ENCODE peak calls at places on chromosome 2, in five cellular contexts. Z, L, A, N and R are unnamed samples.

GRCh38 chr2:100754951-100755350 is 65.0 kb upstream of the NPAS2 start:
- DNase-seq in L (no peak), N (no peak), A (no peak), Z (no peak), R (peak)

GRCh38 chr2:23549051-23549450 is 164.1 kb downstream of the KLHL29 start:
- DNase-seq in N (no peak), L (no peak), A (no peak), Z (no peak), R (no peak)

GRCh38 chr2:175431054-175431780 is 249.7 kb upstream of the ATP5MC3 start:
- DNase-seq in A (no peak), L (no peak), N (no peak), Z (no peak), R (no peak)

GRCh38 chr2:37784759-37785149 is 113.3 kb upstream of the CDC42EP3 start:
- DNase-seq in A (no peak), Z (no peak), N (no peak), L (no peak), R (no peak)

GRCh38 chr2:240962371-240963064 is 35.9 kb upstream of the SNED1 start:
- DNase-seq in L (no peak), Z (peak), A (peak), N (no peak), R (peak)

GRCh38 chr2:181396575-181397062 is 60.6 kb upstream of the ITGA4 start:
- DNase-seq in N (no peak), L (no peak), A (no peak), Z (no peak), R (no peak)

GRCh38 chr2:25810428-25810827 is 67.9 kb downstream of the ASXL2 start:
- DNase-seq in A (no peak), Z (no peak), N (no peak), L (no peak), R (no peak)

GRCh38 chr2:171205551-171205950 is 44.9 kb upstream of the TLK1 start:
- DNase-seq in A (no peak), N (no peak), Z (no peak), L (no peak), R (no peak)

GRCh38 chr2:218782529-218782845 is 540 bp downstream of the CYP27A1 start:
- DNase-seq in Z (no peak), N (no peak), L (no peak), A (no peak), R (no peak)

GRCh38 chr2:135997380-135997779 is 12.0 kb upstream of the DARS1 start:
- DNase-seq in L (no peak), A (no peak), Z (peak), N (no peak), R (no peak)

GRCh38 chr2:112032615-112033457 is 22.2 kb upstream of the TMEM87B start:
- DNase-seq in Z (peak), L (no peak), A (peak), N (peak), R (peak)

GRCh38 chr2:45938649-45939511 is 287.4 kb downstream of the PRKCE start:
- DNase-seq in L (peak), Z (peak), N (peak), A (peak), R (peak)

GRCh38 chr2:165720526-165720925 is 73.5 kb downstream of the GALNT3 start:
- DNase-seq in A (no peak), L (no peak), Z (no peak), N (no peak), R (no peak)

GRCh38 chr2:95278051-95278471 is 3.8 kb downstream of the PROM2 start:
- DNase-seq in Z (no peak), N (no peak), L (no peak), A (no peak), R (no peak)

GRCh38 chr2:11647834-11648600 is 22.0 kb downstream of the NTSR2 start:
- DNase-seq in L (no peak), Z (no peak), N (peak), A (no peak), R (no peak)

GRCh38 chr2:216761119-216761518 is 65.8 kb upstream of the IGFBP5 start:
- DNase-seq in Z (no peak), N (no peak), A (no peak), L (no peak), R (no peak)

GRCh38 chr2:239878686-239879085 is 146.5 kb downstream of the NDUFA10 start:
- DNase-seq in L (no peak), N (no peak), Z (peak), A (peak), R (no peak)

GRCh38 chr2:148927010-148927409 is 52.0 kb downstream of the KIF5C start:
- DNase-seq in L (no peak), A (no peak), N (no peak), Z (peak), R (no peak)

GRCh38 chr2:117918608-117919007 is 95.3 kb downstream of the CCDC93 start:
- DNase-seq in A (no peak), Z (no peak), N (no peak), L (no peak), R (no peak)

GRCh38 chr2:38146302-38146916 is 70.5 kb upstream of the CYP1B1 start:
- DNase-seq in A (peak), L (peak), Z (peak), N (peak), R (no peak)

GRCh38 chr2:221573430-221574230 is 1.5 kb upstream of the EPHA4 start:
- DNase-seq in Z (peak), N (peak), A (peak), L (no peak), R (peak)

GRCh38 chr2:226118471-226119429 is 680.9 kb downstream of the IRS1 start:
- DNase-seq in A (no peak), Z (no peak), N (no peak), L (no peak), R (peak)

GRCh38 chr2:44715671-44716077 is 225.8 kb upstream of the SIX3 start:
- DNase-seq in Z (no peak), L (no peak), A (no peak), N (peak), R (no peak)

GRCh38 chr2:65991332-65991731 is 443.6 kb upstream of the MEIS1 start:
- DNase-seq in A (no peak), Z (no peak), N (no peak), L (no peak), R (no peak)

GRCh38 chr2:102061962-102062795 is 70.4 kb downstream of the IL1R2 start:
- DNase-seq in A (no peak), L (no peak), Z (no peak), N (no peak), R (no peak)

GRCh38 chr2:165293439-165294420 is 54.5 kb downstream of the SCN2A start:
- DNase-seq in Z (peak), A (no peak), L (no peak), N (peak), R (peak)

GRCh38 chr2:98869272-98869641 is 66.8 kb downstream of the CRACDL start:
- DNase-seq in N (peak), A (no peak), Z (peak), L (no peak), R (no peak)

GRCh38 chr2:19359456-19359855 is 1.0 kb upstream of the OSR1 start:
- DNase-seq in N (no peak), Z (no peak), L (no peak), A (no peak), R (no peak)

GRCh38 chr2:16881122-16881521 is 215.5 kb upstream of the CYRIA start:
- DNase-seq in N (no peak), Z (no peak), A (no peak), L (no peak), R (no peak)

GRCh38 chr2:126482582-126483464 is 173.1 kb upstream of the GYPC start:
- DNase-seq in Z (no peak), N (no peak), A (no peak), L (no peak), R (no peak)

GRCh38 chr2:45823723-45824206 is 172.3 kb downstream of the PRKCE start:
- DNase-seq in N (peak), Z (peak), A (no peak), L (peak), R (no peak)

GRCh38 chr2:172172513-172173217 is 70.0 kb upstream of the DLX2 start:
- DNase-seq in A (peak), L (no peak), Z (peak), N (peak), R (peak)

GRCh38 chr2:215156453-215156852 is 18.0 kb upstream of the ABCA12 start:
- DNase-seq in N (no peak), A (no peak), Z (no peak), L (no peak), R (no peak)

GRCh38 chr2:8872821-8873432 is 35.5 kb upstream of the KIDINS220 start:
- DNase-seq in N (peak), A (no peak), L (no peak), Z (no peak), R (no peak)

GRCh38 chr2:5978352-5978751 is 286.2 kb downstream of the SOX11 start:
- DNase-seq in L (no peak), Z (no peak), N (no peak), A (no peak), R (no peak)

GRCh38 chr2:44937688-44938240 is 3.7 kb upstream of the SIX3 start:
- DNase-seq in A (no peak), Z (no peak), L (no peak), N (no peak), R (no peak)

GRCh38 chr2:12848176-12848575 is 131.4 kb downstream of the TRIB2 start:
- DNase-seq in N (no peak), A (no peak), L (no peak), Z (no peak), R (no peak)